ENCODE peak calls at places on chromosomes 16 and 17, in seven cellular contexts. X is activated naive CD4-positive, alpha-beta T cell treated with anti-CD3 and anti-CD28 coated beads for 36 hours; Y is activated gamma-delta T cell treated with anti-CD3 and anti-CD28 coated beads, Interleukin-2, amount 50 U/mL, for 16 hours; D is activated CD4-positive, alpha-beta T cell treated with anti-CD3 and anti-CD28 coated beads, Interleukin-2, amount 10 ng/mL, durations not matched to agents 7 days and 5 days; T is progenitor cell of endocrine pancreas; M is stimulated activated CD8-positive, alpha-beta memory T cell treated with anti-CD3 and anti-CD28 coated beads, Interleukin-15, amount 100 ng/mL, for 24 hours; R is NAMALWA. V is an unnamed sample.

GRCh38 chr16:75798714-75799113 is 72.4 kb upstream of the CPHXL start:
- DNase-seq in X (no peak), Y (no peak), D (no peak), T (no peak), M (no peak), R (no peak), V (no peak)

GRCh38 chr17:63932008-63932561 is at the start of gene CD79B:
- DNase-seq in X (peak; percentile 78), Y (no peak), D (peak; percentile 47), T (no peak), M (no peak), R (peak; percentile 95), V (no peak)

GRCh38 chr16:88628512-88628974 is 9.8 kb upstream of the IL17C start:
- DNase-seq in X (no peak), Y (no peak), D (no peak), T (no peak), M (no peak), R (peak; percentile 46), V (no peak)

GRCh38 chr17:17060001-17060929 is 18.0 kb downstream of the MPRIP start:
- DNase-seq in X (no peak), Y (no peak), D (no peak), T (no peak), M (no peak), R (no peak), V (no peak)

GRCh38 chr17:33572615-33573014 is 279.5 kb upstream of the ASIC2 start:
- DNase-seq in X (no peak), Y (no peak), D (no peak), T (peak; percentile 12), M (no peak), R (no peak), V (no peak)

GRCh38 chr17:7634384-7634783 is 4.4 kb downstream of the SHBG start:
- DNase-seq in X (peak; percentile 59), Y (no peak), D (no peak), T (peak; percentile 45), M (no peak), R (no peak), V (peak; percentile 34)

GRCh38 chr17:81379523-81379942 is 15.7 kb upstream of the BAHCC1 start:
- DNase-seq in X (no peak), Y (no peak), D (no peak), T (no peak), M (no peak), R (no peak), V (peak; percentile 76)

GRCh38 chr17:28957992-28958355 is 6.7 kb upstream of the PHF12 start:
- DNase-seq in X (no peak), Y (no peak), D (no peak), T (no peak), M (no peak), R (no peak), V (no peak)

GRCh38 chr16:57531253-57531575 is 5.2 kb downstream of the CCDC102A start:
- DNase-seq in X (no peak), Y (no peak), D (no peak), T (no peak), M (no peak), R (no peak), V (no peak)

GRCh38 chr16:72371307-72372081 is 199.5 kb upstream of the PMFBP1 start:
- DNase-seq in X (no peak), Y (no peak), D (no peak), T (peak; percentile 10), M (no peak), R (no peak), V (peak; percentile 66)

GRCh38 chr16:83818276-83818675 is 10.5 kb downstream of the HSBP1 start:
- DNase-seq in X (no peak), Y (no peak), D (no peak), T (no peak), M (no peak), R (no peak), V (no peak)

GRCh38 chr17:45232514-45233422 is 11.1 kb downstream of the FMNL1 start:
- DNase-seq in X (no peak), Y (no peak), D (no peak), T (no peak), M (no peak), R (no peak), V (no peak)

GRCh38 chr16:57150682-57151330 is 35.0 kb downstream of the PSME3IP1 start:
- DNase-seq in X (no peak), Y (no peak), D (no peak), T (no peak), M (no peak), R (no peak), V (no peak)

GRCh38 chr17:52138752-52139151 is 19.8 kb downstream of the CA10 start:
- DNase-seq in X (no peak), Y (no peak), D (no peak), T (no peak), M (no peak), R (no peak), V (no peak)

GRCh38 chr17:75602644-75603043 is 15.0 kb downstream of the MYO15B start:
- DNase-seq in X (no peak), Y (no peak), D (no peak), T (no peak), M (no peak), R (no peak), V (peak; percentile 44)

GRCh38 chr16:3520861-3521260 is 20.1 kb downstream of the CLUAP1 start:
- DNase-seq in X (no peak), Y (no peak), D (no peak), T (no peak), M (no peak), R (no peak), V (no peak)

GRCh38 chr17:48910370-48910769 is 2.2 kb downstream of the UBE2Z start:
- DNase-seq in X (no peak), Y (no peak), D (no peak), T (no peak), M (no peak), R (no peak), V (no peak)

GRCh38 chr16:12296991-12297390 is 320.5 kb downstream of the SNX29 start:
- DNase-seq in X (no peak), Y (no peak), D (no peak), T (no peak), M (no peak), R (peak; percentile 56), V (no peak)

GRCh38 chr16:89281829-89282228 is 64.3 kb downstream of the ZNF778 start:
- DNase-seq in X (no peak), Y (no peak), D (no peak), T (no peak), M (no peak), R (no peak), V (no peak)

GRCh38 chr17:82751171-82751570 is 694 bp upstream of the TBCD start:
- DNase-seq in X (no peak), Y (no peak), D (no peak), T (no peak), M (no peak), R (no peak), V (no peak)

GRCh38 chr16:27526169-27526568 is 23.5 kb downstream of the GTF3C1 start:
- DNase-seq in X (no peak), Y (no peak), D (no peak), T (no peak), M (no peak), R (peak; percentile 13), V (no peak)

GRCh38 chr17:7823581-7824001 is 10.4 kb upstream of the KDM6B start:
- DNase-seq in X (no peak), Y (no peak), D (no peak), T (no peak), M (no peak), R (no peak), V (no peak)

GRCh38 chr17:40647549-40648325 is at the start of gene SMARCE1:
- DNase-seq in X (peak; percentile 67), Y (peak; percentile 60), D (peak; percentile 77), T (peak; percentile 54), M (peak; percentile 51), R (peak; percentile 82), V (peak; percentile 52)

GRCh38 chr17:56808503-56808902 is 25.2 kb downstream of the C17orf67 start:
- DNase-seq in X (no peak), Y (no peak), D (no peak), T (no peak), M (no peak), R (no peak), V (no peak)

GRCh38 chr16:30561212-30561816 is 3.1 kb upstream of the ZNF764 start:
- DNase-seq in X (peak; percentile 35), Y (no peak), D (no peak), T (no peak), M (no peak), R (no peak), V (peak; percentile 53)

GRCh38 chr17:82939213-82940030 is 99.6 kb upstream of the ZNF750 start:
- DNase-seq in X (no peak), Y (no peak), D (no peak), T (no peak), M (no peak), R (no peak), V (no peak)

GRCh38 chr17:55742272-55743102 is 8.4 kb upstream of the PCTP start:
- DNase-seq in X (no peak), Y (no peak), D (no peak), T (no peak), M (no peak), R (peak; percentile 51), V (no peak)

GRCh38 chr16:30724641-30725464 is 23.4 kb upstream of the PHKG2 start:
- DNase-seq in X (no peak), Y (no peak), D (no peak), T (no peak), M (no peak), R (no peak), V (no peak)

GRCh38 chr16:27273670-27274522 is 5.3 kb upstream of the NSMCE1 start:
- DNase-seq in X (peak; percentile 54), Y (no peak), D (peak; percentile 30), T (no peak), M (no peak), R (peak; percentile 35), V (no peak)

GRCh38 chr17:19867094-19867653 is 562 bp downstream of the ULK2 start:
- DNase-seq in X (peak; percentile 69), Y (peak; percentile 22), D (peak; percentile 52), T (peak; percentile 57), M (peak; percentile 13), R (no peak), V (no peak)

GRCh38 chr16:30335598-30336474 is 19.3 kb downstream of the CD2BP2 start:
- DNase-seq in X (peak; percentile 63), Y (no peak), D (peak; percentile 34), T (no peak), M (no peak), R (no peak), V (no peak)

GRCh38 chr17:8913091-8913490 is 45.6 kb upstream of the PIK3R6 start:
- DNase-seq in X (no peak), Y (no peak), D (no peak), T (no peak), M (no peak), R (no peak), V (no peak)

GRCh38 chr16:86984286-86984685 is 332.9 kb downstream of the C16orf95 start:
- DNase-seq in X (no peak), Y (no peak), D (no peak), T (no peak), M (no peak), R (no peak), V (no peak)

GRCh38 chr17:42559076-42559475 is 2.9 kb upstream of the COASY start:
- DNase-seq in X (no peak), Y (no peak), D (no peak), T (no peak), M (no peak), R (no peak), V (no peak)

V was measured in PC-9.